ENCODE peak calls at places on chromosome 5, in five cellular contexts. D is fibroblast of pulmonary artery, K is heart right ventricle, Y is kidney, N is bronchial epithelial cell. C is an unnamed sample.
A peak's percentile ranks its signal among the peaks of the same experiment; 100 is the strongest.

GRCh38 chr5:87722286-87722685 is 309.6 kb upstream of the CCNH start:
- DNase-seq in D (no peak), K (no peak), Y (no peak), N (peak; percentile 6), C (peak; percentile 2)

GRCh38 chr5:116075117-116075910 is 9.5 kb upstream of the COMMD10 start:
- DNase-seq in D (no peak), K (no peak), Y (no peak), N (no peak), C (no peak)

GRCh38 chr5:84602371-84602771 is 217.7 kb upstream of the EDIL3 start:
- DNase-seq in D (no peak), K (no peak), Y (no peak), N (peak; percentile 13), C (peak; percentile 14)

GRCh38 chr5:39267185-39267584 is 47.8 kb upstream of the FYB1 start:
- DNase-seq in D (no peak), K (no peak), Y (no peak), N (no peak), C (no peak)

GRCh38 chr5:77181596-77182304 is 28.7 kb upstream of the PDE8B start:
- DNase-seq in D (no peak), K (no peak), Y (no peak), N (no peak), C (no peak)

GRCh38 chr5:1499851-1500250 is 23.9 kb downstream of the LPCAT1 start:
- DNase-seq in D (no peak), K (no peak), Y (no peak), N (no peak), C (no peak)

GRCh38 chr5:74296685-74297084 is 343.8 kb downstream of the ENC1 start:
- DNase-seq in D (peak; percentile 76), K (peak; percentile 10), Y (no peak), N (peak; percentile 49), C (peak; percentile 36)

GRCh38 chr5:76403963-76404693 is 1.0 kb downstream of the IQGAP2 start:
- DNase-seq in D (peak; percentile 2), K (no peak), Y (peak; percentile 80), N (no peak), C (no peak)

GRCh38 chr5:143008809-143009521 is 238.8 kb downstream of the ARHGAP26 start:
- DNase-seq in D (peak; percentile 93), K (peak; percentile 32), Y (no peak), N (peak; percentile 100), C (peak; percentile 90)

GRCh38 chr5:156479864-156480263 is 152.9 kb downstream of the SGCD start:
- DNase-seq in D (peak; percentile 64), K (no peak), Y (no peak), N (no peak), C (peak; percentile 71)

GRCh38 chr5:131481569-131481968 is 153.5 kb downstream of the RAPGEF6 start:
- DNase-seq in D (peak; percentile 4), K (no peak), Y (no peak), N (no peak), C (peak; percentile 20)

DNA sequence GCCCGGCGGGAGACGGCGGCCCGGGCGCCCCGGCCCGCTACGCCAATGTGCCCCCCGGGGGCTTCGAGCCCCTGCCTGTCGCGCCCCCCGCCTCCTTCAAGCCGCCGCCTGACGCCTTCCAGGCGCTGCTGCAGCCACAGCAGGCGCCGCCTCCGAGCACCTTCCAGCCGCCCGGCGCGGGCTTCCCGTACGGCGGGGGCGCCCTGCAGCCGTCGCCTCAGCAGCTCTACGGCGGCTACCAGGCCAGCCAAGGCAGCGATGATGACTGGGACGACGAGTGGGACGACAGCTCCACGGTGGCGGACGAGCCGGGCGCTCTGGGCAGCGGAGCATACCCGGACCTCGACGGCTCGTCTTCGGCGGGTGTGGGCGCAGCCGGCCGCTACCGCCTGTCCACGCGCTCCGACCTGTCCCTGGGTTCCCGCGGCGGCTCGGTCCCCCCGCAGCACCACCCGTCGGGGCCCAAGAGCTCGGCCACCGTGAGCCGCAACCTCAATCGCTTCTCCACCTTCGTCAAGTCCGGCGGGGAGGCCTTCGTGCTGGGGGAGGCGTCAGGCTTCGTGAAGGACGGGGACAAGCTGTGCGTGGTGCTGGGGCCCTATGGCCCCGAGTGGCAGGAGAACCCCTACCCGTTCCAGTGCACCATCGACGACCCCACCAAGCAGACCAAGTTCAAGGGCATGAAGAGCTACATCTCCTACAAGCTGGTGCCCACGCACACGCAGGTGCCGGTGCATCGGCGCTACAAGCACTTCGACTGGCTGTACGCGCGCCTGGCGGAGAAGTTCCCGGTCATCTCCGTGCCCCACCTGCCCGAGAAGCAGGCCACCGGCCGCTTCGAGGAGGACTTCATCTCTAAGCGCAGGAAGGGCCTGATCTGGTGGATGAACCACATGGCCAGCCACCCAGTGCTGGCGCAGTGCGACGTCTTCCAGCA is 855 bp downstream of the SNX18 start:
- DNase-seq in D (no peak), K (peak; percentile 41), Y (peak; percentile 91), N (peak; percentile 18), C (peak; percentile 37)
- TF ChIP-seq CTCF in D (no peak), K (no peak), Y (no peak), N (peak; percentile 23), C (no peak)

DNA sequence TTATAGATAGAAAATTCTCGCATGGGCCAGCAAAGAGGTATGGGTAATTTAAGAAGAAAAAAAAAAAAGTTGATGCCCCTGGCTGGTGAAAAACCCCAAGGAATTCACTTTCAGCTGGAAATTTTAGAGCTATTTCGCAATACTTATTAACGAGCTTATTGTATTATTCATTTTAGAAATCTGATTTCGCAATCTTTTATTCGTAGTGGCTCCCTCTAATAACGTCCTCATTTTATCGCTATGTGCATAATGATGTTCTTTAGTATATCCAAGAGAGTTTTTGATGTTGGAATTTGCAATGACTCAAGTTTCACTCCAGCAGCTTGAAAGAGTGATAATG is 18.4 kb upstream of the FER start:
- DNase-seq in D (no peak), K (no peak), Y (no peak), N (peak; percentile 28), C (no peak)
- H3K4me3 ChIP-seq in D (no peak overlapping the region), K (no peak overlapping the region), Y (no peak overlapping the region), N (no peak overlapping the region), C (no peak overlapping the region)

DNA sequence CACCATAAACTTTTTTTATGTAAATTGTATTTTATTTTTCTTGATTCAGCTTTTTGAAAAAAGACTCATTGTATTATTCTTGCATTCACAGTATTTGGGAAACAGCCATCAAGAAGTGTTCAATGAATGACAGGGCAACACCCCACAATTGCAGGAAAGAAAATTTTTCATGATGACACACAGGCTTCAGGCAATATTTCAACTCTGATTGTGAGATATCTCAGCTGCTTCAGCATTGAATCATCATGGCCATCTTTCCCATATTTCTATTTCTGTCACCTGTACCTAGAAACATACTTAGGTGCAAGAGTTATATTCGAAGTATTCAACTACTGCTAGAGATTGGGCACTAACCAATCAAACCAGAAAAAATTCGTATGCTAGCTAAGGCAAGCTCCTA is 446.0 kb downstream of the ISL1 start:
- DNase-seq in D (no peak), K (no peak), Y (no peak), N (peak; percentile 94), C (no peak)
- TF ChIP-seq CTCF in D (no peak), K (no peak), Y (no peak), N (no peak), C (no peak)

DNA sequence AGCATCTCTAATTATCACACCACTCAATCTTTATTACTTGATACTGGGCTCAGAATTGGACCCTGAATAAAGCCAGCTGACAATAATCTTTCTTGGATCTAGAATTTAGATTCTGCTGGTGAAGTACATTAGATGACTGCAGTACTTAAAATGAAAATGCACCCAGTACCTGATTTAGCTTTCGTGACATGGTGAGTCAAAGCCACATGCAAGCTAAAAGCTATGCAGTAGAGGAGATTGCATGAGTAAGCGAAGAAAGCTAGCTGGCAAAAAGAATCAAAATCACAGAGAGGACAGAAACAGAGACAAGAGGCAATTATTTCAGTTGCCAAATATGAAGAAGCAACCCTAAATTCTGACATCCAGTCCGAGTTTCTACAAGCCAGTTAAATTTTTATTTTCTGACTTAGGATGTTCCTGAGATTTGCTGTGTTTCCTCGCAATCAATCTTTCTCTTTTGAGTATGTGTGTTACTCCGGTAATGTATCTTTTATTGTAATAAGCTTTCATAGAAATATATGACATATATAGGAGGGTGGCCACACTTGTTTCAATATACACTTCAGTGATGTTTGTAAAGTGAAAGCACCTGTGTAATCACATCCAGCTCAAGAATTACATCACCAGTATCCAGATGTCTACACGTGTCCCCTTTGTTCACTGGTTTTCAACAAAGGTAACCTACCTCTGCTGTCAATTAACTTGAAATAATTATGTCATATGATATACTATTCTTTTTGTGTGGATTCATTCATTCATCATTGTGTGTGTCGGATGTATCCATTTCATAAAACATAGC is 101.7 kb downstream of the CDH18 start:
- DNase-seq in D (peak; percentile 50), K (no peak), Y (no peak), N (peak; percentile 72), C (peak; percentile 79)
- H3K4me3 ChIP-seq in D (no peak overlapping the region), K (no peak overlapping the region), Y (no peak overlapping the region), N (no peak overlapping the region), C (no peak overlapping the region)

GRCh38 chr5:58671155-58671554 is 88.3 kb downstream of the RAB3C start:
- DNase-seq in D (no peak), K (no peak), Y (no peak), N (no peak), C (no peak)

GRCh38 chr5:58672521-58672920 is 89.6 kb downstream of the RAB3C start:
- DNase-seq in D (no peak), K (no peak), Y (no peak), N (no peak), C (no peak)

GRCh38 chr5:58670620-58671019 is 87.7 kb downstream of the RAB3C start:
- DNase-seq in D (peak; percentile 46), K (no peak), Y (no peak), N (no peak), C (no peak)

GRCh38 chr5:58674711-58675110 is 91.8 kb downstream of the RAB3C start:
- DNase-seq in D (no peak), K (no peak), Y (no peak), N (peak; percentile 55), C (no peak)

GRCh38 chr5:58674070-58674469 is 91.2 kb downstream of the RAB3C start:
- DNase-seq in D (no peak), K (no peak), Y (no peak), N (peak; percentile 60), C (no peak)
- TF ChIP-seq CTCF in D (no peak), K (no peak), Y (no peak), N (no peak), C (no peak)

GRCh38 chr5:124515494-124516222 is 230.8 kb downstream of the ZNF608 start:
- DNase-seq in D (no peak), K (no peak), Y (no peak), N (no peak), C (peak; percentile 44)

GRCh38 chr5:124516567-124516966 is 229.9 kb downstream of the ZNF608 start:
- DNase-seq in D (no peak), K (no peak), Y (no peak), N (no peak), C (no peak)

GRCh38 chr5:124514966-124515365 is 231.5 kb downstream of the ZNF608 start:
- DNase-seq in D (no peak), K (no peak), Y (no peak), N (no peak), C (no peak)

GRCh38 chr5:124521461-124522230 is 224.8 kb downstream of the ZNF608 start:
- DNase-seq in D (no peak), K (no peak), Y (no peak), N (no peak), C (no peak)

DNA sequence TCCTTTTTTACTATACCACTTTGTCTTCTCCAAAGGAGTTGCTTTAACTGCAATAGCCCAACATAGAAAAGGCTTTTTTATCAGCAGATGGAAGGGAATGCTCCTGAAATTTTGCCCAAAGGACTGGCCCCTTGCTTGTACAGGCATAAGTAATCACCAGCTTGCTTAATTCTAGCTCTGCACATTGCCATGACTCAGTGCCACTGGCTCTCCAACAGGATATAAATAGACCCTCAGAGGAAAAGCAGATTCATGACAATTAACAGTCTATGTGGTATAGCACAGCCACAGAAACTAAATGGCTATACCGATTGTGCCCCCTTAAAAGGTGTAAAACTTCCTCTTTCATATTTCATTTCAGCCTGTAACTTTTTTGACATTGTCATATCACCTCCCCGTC is 227.0 kb downstream of the ZNF608 start:
- DNase-seq in D (peak; percentile 75), K (peak; percentile 43), Y (no peak), N (peak; percentile 63), C (peak; percentile 88)
- H3K4me3 ChIP-seq in D (no peak overlapping the region), K (no peak overlapping the region), Y (no peak overlapping the region), N (no peak overlapping the region), C (no peak overlapping the region)